ENCODE peak calls at places on chromosomes 1 and 21, in seven cellular contexts. Z, L, T, P, W, A and I are unnamed samples.

GRCh38 chr1:87688136-87688535 is 359.5 kb downstream of the LMO4 start:
- DNase-seq in P (no peak), W (no peak), T (no peak), A (no peak), Z (no peak), L (no peak), I (no peak)

GRCh38 chr21:17828223-17828622 is 9.1 kb upstream of the C21orf91 start:
- DNase-seq in Z (no peak), T (no peak), P (no peak), L (no peak), A (no peak), W (no peak), I (no peak)

GRCh38 chr1:178653091-178653490 is 72.0 kb upstream of the RALGPS2 start:
- DNase-seq in A (no peak), P (no peak), Z (no peak), W (no peak), L (no peak), T (no peak), I (no peak)

GRCh38 chr1:18716785-18717678 is 86.4 kb downstream of the PAX7 start:
- DNase-seq in W (no peak), L (no peak), Z (no peak), P (no peak), T (no peak), A (no peak), I (no peak)

GRCh38 chr1:54666333-54666732 is 24.7 kb downstream of the MROH7 start:
- DNase-seq in A (no peak), L (no peak), T (no peak), W (no peak), Z (no peak), P (no peak), I (no peak)

GRCh38 chr1:91591175-91591968 is 90.7 kb downstream of the CDC7 start:
- DNase-seq in T (no peak), W (no peak), P (no peak), A (no peak), L (peak; percentile 22), Z (no peak), I (no peak)

GRCh38 chr1:51313268-51313852 is 17.0 kb downstream of the TTC39A start:
- DNase-seq in Z (peak; percentile 35), L (no peak), P (no peak), A (no peak), W (peak; percentile 9), T (no peak), I (no peak)

GRCh38 chr1:77316006-77316405 is 34.2 kb downstream of the AK5 start:
- DNase-seq in P (peak; percentile 29), W (no peak), A (no peak), T (no peak), Z (no peak), L (no peak), I (no peak)

GRCh38 chr1:6300342-6301141 is 39.6 kb upstream of the GPR153 start:
- DNase-seq in L (no peak), A (no peak), P (no peak), Z (no peak), T (no peak), W (no peak), I (no peak)

GRCh38 chr1:159916240-159917051 is 8.9 kb downstream of the TAGLN2 start:
- DNase-seq in W (no peak), L (no peak), T (no peak), A (peak; percentile 82), P (peak; percentile 70), Z (no peak), I (no peak)

GRCh38 chr1:218717611-218718010 is 372.5 kb downstream of the TGFB2 start:
- DNase-seq in Z (no peak), T (no peak), A (no peak), W (no peak), P (peak; percentile 38), L (no peak), I (no peak)

GRCh38 chr21:15682182-15682895 is 47.4 kb upstream of the USP25 start:
- DNase-seq in A (no peak), T (peak; percentile 20), L (no peak), Z (no peak), W (no peak), P (peak; percentile 56), I (no peak)

GRCh38 chr1:39573736-39574624 is 2.6 kb downstream of the PABPC4 start:
- DNase-seq in A (no peak), L (no peak), P (peak; percentile 71), W (no peak), T (no peak), Z (no peak), I (no peak)

GRCh38 chr21:26965091-26965566 is 1.8 kb downstream of the ADAMTS5 start:
- DNase-seq in A (no peak), W (no peak), L (no peak), P (no peak), Z (no peak), T (no peak), I (no peak)

GRCh38 chr1:65939187-65939586 is 146.5 kb downstream of the PDE4B start:
- DNase-seq in L (no peak), W (no peak), T (no peak), P (no peak), A (no peak), Z (no peak), I (no peak)

GRCh38 chr21:41833138-41834115 is 45.7 kb downstream of the PRDM15 start:
- DNase-seq in T (no peak), P (no peak), W (no peak), A (no peak), L (no peak), Z (no peak), I (no peak)

GRCh38 chr1:58649555-58649954 is 50.3 kb downstream of the MYSM1 start:
- DNase-seq in L (no peak), W (no peak), Z (no peak), P (no peak), A (no peak), T (no peak), I (no peak)

GRCh38 chr1:156461781-156462647 is 38.6 kb downstream of the MEF2D start:
- DNase-seq in W (no peak), Z (no peak), L (no peak), P (no peak), A (no peak), T (no peak), I (no peak)

GRCh38 chr1:43975249-43975961 is 645 bp downstream of the ATP6V0B start:
- DNase-seq in W (no peak), P (peak; percentile 61), A (no peak), T (no peak), Z (peak; percentile 91), L (peak; percentile 67), I (peak; percentile 45)

GRCh38 chr1:41330588-41331545 is 30.4 kb upstream of the FOXO6 start:
- DNase-seq in T (no peak), P (no peak), W (peak; percentile 74), Z (no peak), L (no peak), A (no peak), I (no peak)

GRCh38 chr1:245045087-245045881 is 109.5 kb upstream of the KIF26B start:
- DNase-seq in A (no peak), Z (no peak), T (no peak), L (no peak), W (no peak), P (no peak), I (no peak)

GRCh38 chr1:45009956-45010854 is 919 bp downstream of the HECTD3 start:
- DNase-seq in Z (peak; percentile 58), A (peak; percentile 28), W (no peak), T (no peak), L (peak; percentile 58), P (peak; percentile 54), I (no peak)

GRCh38 chr1:79852004-79852403 is 845.5 kb upstream of the ADGRL4 start:
- DNase-seq in A (no peak), W (peak; percentile 5), Z (no peak), P (no peak), T (no peak), L (no peak), I (no peak)

GRCh38 chr1:18901952-18902522 is 318 bp downstream of the ALDH4A1 start:
- DNase-seq in W (no peak), A (no peak), P (peak; percentile 50), T (no peak), Z (no peak), L (no peak), I (no peak)

GRCh38 chr1:212219679-212220463 is 65.3 kb upstream of the PPP2R5A start:
- DNase-seq in L (no peak), P (no peak), Z (no peak), W (no peak), T (no peak), A (no peak), I (no peak)